ENCODE peak calls at places on chromosomes 12 and 14, in eight cellular contexts. One of them, this sample, is unnamed.

GRCh38 chr14:54106802-54107377 is 150.3 kb upstream of the BMP4 start:
- DNase-seq in HCEC 1CT: peak
- DNase-seq in natural killer cell: no peak
- DNase-seq in mesothelial cell of epicardium: no peak
- DNase-seq in NCI-H526 treated with DMSO at 0.1 percent for 48 hours: no peak
- DNase-seq in activated T-helper 1 cell treated with anti-CD3 and anti-CD28 coated beads, Interleukin-2, amount 50 U/mL, for 16 hours: no peak
- DNase-seq in lower lobe of right lung: no peak
- DNase-seq in iris pigment epithelial cell: no peak
- DNase-seq in this sample: no peak

GRCh38 chr14:101599234-101599885 is 38.1 kb downstream of the DIO3 start:
- DNase-seq in HCEC 1CT: no peak
- DNase-seq in natural killer cell: no peak
- DNase-seq in mesothelial cell of epicardium: no peak
- DNase-seq in NCI-H526 treated with DMSO at 0.1 percent for 48 hours: no peak
- DNase-seq in activated T-helper 1 cell treated with anti-CD3 and anti-CD28 coated beads, Interleukin-2, amount 50 U/mL, for 16 hours: no peak
- DNase-seq in lower lobe of right lung: no peak
- DNase-seq in iris pigment epithelial cell: no peak
- DNase-seq in this sample: no peak

GRCh38 chr12:113860950-113861349 is 105.2 kb downstream of the RBM19 start:
- DNase-seq in HCEC 1CT: peak
- DNase-seq in natural killer cell: no peak
- DNase-seq in mesothelial cell of epicardium: no peak
- DNase-seq in NCI-H526 treated with DMSO at 0.1 percent for 48 hours: no peak
- DNase-seq in activated T-helper 1 cell treated with anti-CD3 and anti-CD28 coated beads, Interleukin-2, amount 50 U/mL, for 16 hours: no peak
- DNase-seq in lower lobe of right lung: no peak
- DNase-seq in iris pigment epithelial cell: peak
- DNase-seq in this sample: no peak

GRCh38 chr12:120960657-120961056 is 17.7 kb upstream of the HNF1A start:
- DNase-seq in HCEC 1CT: no peak
- DNase-seq in natural killer cell: no peak
- DNase-seq in mesothelial cell of epicardium: no peak
- DNase-seq in NCI-H526 treated with DMSO at 0.1 percent for 48 hours: no peak
- DNase-seq in activated T-helper 1 cell treated with anti-CD3 and anti-CD28 coated beads, Interleukin-2, amount 50 U/mL, for 16 hours: no peak
- DNase-seq in lower lobe of right lung: no peak
- DNase-seq in iris pigment epithelial cell: no peak
- DNase-seq in this sample: no peak

GRCh38 chr12:71731439-71732356 is 23.0 kb upstream of the RAB21 start:
- DNase-seq in HCEC 1CT: peak
- DNase-seq in natural killer cell: no peak
- DNase-seq in mesothelial cell of epicardium: no peak
- DNase-seq in NCI-H526 treated with DMSO at 0.1 percent for 48 hours: no peak
- DNase-seq in activated T-helper 1 cell treated with anti-CD3 and anti-CD28 coated beads, Interleukin-2, amount 50 U/mL, for 16 hours: no peak
- DNase-seq in lower lobe of right lung: no peak
- DNase-seq in iris pigment epithelial cell: peak
- DNase-seq in this sample: no peak

GRCh38 chr14:52220924-52221802 is 46.3 kb upstream of the PTGDR start:
- DNase-seq in HCEC 1CT: no peak
- DNase-seq in natural killer cell: no peak
- DNase-seq in mesothelial cell of epicardium: no peak
- DNase-seq in NCI-H526 treated with DMSO at 0.1 percent for 48 hours: no peak
- DNase-seq in activated T-helper 1 cell treated with anti-CD3 and anti-CD28 coated beads, Interleukin-2, amount 50 U/mL, for 16 hours: no peak
- DNase-seq in lower lobe of right lung: no peak
- DNase-seq in iris pigment epithelial cell: no peak
- DNase-seq in this sample: no peak

GRCh38 chr14:106491851-106492250 is 965.5 kb downstream of the TMEM121 start:
- DNase-seq in HCEC 1CT: no peak
- DNase-seq in natural killer cell: no peak
- DNase-seq in mesothelial cell of epicardium: no peak
- DNase-seq in NCI-H526 treated with DMSO at 0.1 percent for 48 hours: no peak
- DNase-seq in activated T-helper 1 cell treated with anti-CD3 and anti-CD28 coated beads, Interleukin-2, amount 50 U/mL, for 16 hours: no peak
- DNase-seq in lower lobe of right lung: no peak
- DNase-seq in iris pigment epithelial cell: no peak
- DNase-seq in this sample: no peak

GRCh38 chr14:50225067-50225973 is 6.1 kb downstream of the SOS2 start:
- DNase-seq in HCEC 1CT: peak
- DNase-seq in natural killer cell: no peak
- DNase-seq in mesothelial cell of epicardium: no peak
- DNase-seq in NCI-H526 treated with DMSO at 0.1 percent for 48 hours: no peak
- DNase-seq in activated T-helper 1 cell treated with anti-CD3 and anti-CD28 coated beads, Interleukin-2, amount 50 U/mL, for 16 hours: no peak
- DNase-seq in lower lobe of right lung: no peak
- DNase-seq in iris pigment epithelial cell: peak
- DNase-seq in this sample: no peak

GRCh38 chr12:121915841-121916321 is 2.5 kb upstream of the CFAP251 start:
- DNase-seq in HCEC 1CT: no peak
- DNase-seq in natural killer cell: no peak
- DNase-seq in mesothelial cell of epicardium: no peak
- DNase-seq in NCI-H526 treated with DMSO at 0.1 percent for 48 hours: no peak
- DNase-seq in activated T-helper 1 cell treated with anti-CD3 and anti-CD28 coated beads, Interleukin-2, amount 50 U/mL, for 16 hours: no peak
- DNase-seq in lower lobe of right lung: no peak
- DNase-seq in iris pigment epithelial cell: peak
- DNase-seq in this sample: no peak

GRCh38 chr14:69573841-69574265 is 818 bp downstream of the CCDC177 start:
- DNase-seq in HCEC 1CT: no peak
- DNase-seq in natural killer cell: no peak
- DNase-seq in mesothelial cell of epicardium: peak
- DNase-seq in NCI-H526 treated with DMSO at 0.1 percent for 48 hours: peak
- DNase-seq in activated T-helper 1 cell treated with anti-CD3 and anti-CD28 coated beads, Interleukin-2, amount 50 U/mL, for 16 hours: no peak
- DNase-seq in lower lobe of right lung: no peak
- DNase-seq in iris pigment epithelial cell: no peak
- DNase-seq in this sample: no peak

This sample was measured in prostate gland.